ENCODE peak calls at places on chromosomes 5 and 9, in nine cellular contexts. One of them, this sample, is unnamed.

GRCh38 chr9:272251-273213 is 57.9 kb downstream of the DOCK8 start:
- DNase-seq in AG04449: no peak
- DNase-seq in WTC11: no peak
- DNase-seq in CD4-positive, alpha-beta T cell: peak
- DNase-seq in heart right ventricle: no peak
- DNase-seq in cardiac fibroblast: no peak
- DNase-seq in Peyer's patch: peak
- DNase-seq in transverse colon: peak
- DNase-seq in GM20000: peak
- DNase-seq in this sample: no peak

GRCh38 chr5:152270117-152270516 is 135.0 kb downstream of the NMUR2 start:
- DNase-seq in AG04449: no peak
- DNase-seq in WTC11: no peak
- DNase-seq in CD4-positive, alpha-beta T cell: no peak
- DNase-seq in heart right ventricle: no peak
- DNase-seq in cardiac fibroblast: no peak
- DNase-seq in Peyer's patch: no peak
- DNase-seq in transverse colon: no peak
- DNase-seq in GM20000: no peak
- DNase-seq in this sample: no peak

GRCh38 chr9:8224381-8224791 is 424.8 kb upstream of the DMAC1 start:
- DNase-seq in AG04449: no peak
- DNase-seq in WTC11: no peak
- DNase-seq in CD4-positive, alpha-beta T cell: no peak
- DNase-seq in heart right ventricle: no peak
- DNase-seq in cardiac fibroblast: no peak
- DNase-seq in Peyer's patch: no peak
- DNase-seq in transverse colon: no peak
- DNase-seq in GM20000: no peak
- DNase-seq in this sample: no peak

GRCh38 chr5:140925806-140926205 is 293 bp upstream of the PCDHAC1 start:
- DNase-seq in AG04449: no peak
- DNase-seq in WTC11: no peak
- DNase-seq in CD4-positive, alpha-beta T cell: no peak
- DNase-seq in heart right ventricle: no peak
- DNase-seq in cardiac fibroblast: no peak
- DNase-seq in Peyer's patch: no peak
- DNase-seq in transverse colon: no peak
- DNase-seq in GM20000: no peak
- DNase-seq in this sample: no peak

GRCh38 chr5:150059623-150060022 is 26.7 kb downstream of the CSF1R start:
- DNase-seq in AG04449: no peak
- DNase-seq in WTC11: no peak
- DNase-seq in CD4-positive, alpha-beta T cell: no peak
- DNase-seq in heart right ventricle: no peak
- DNase-seq in cardiac fibroblast: no peak
- DNase-seq in Peyer's patch: peak
- DNase-seq in transverse colon: no peak
- DNase-seq in GM20000: no peak
- DNase-seq in this sample: no peak

GRCh38 chr9:132806723-132807421 is 71.2 kb downstream of the AK8 start:
- DNase-seq in AG04449: no peak
- DNase-seq in WTC11: peak
- DNase-seq in CD4-positive, alpha-beta T cell: no peak
- DNase-seq in heart right ventricle: no peak
- DNase-seq in cardiac fibroblast: no peak
- DNase-seq in Peyer's patch: no peak
- DNase-seq in transverse colon: no peak
- DNase-seq in GM20000: no peak
- DNase-seq in this sample: no peak

GRCh38 chr9:130906727-130907416 is 10.3 kb upstream of the QRFP start:
- DNase-seq in AG04449: no peak
- DNase-seq in WTC11: no peak
- DNase-seq in CD4-positive, alpha-beta T cell: no peak
- DNase-seq in heart right ventricle: no peak
- DNase-seq in cardiac fibroblast: no peak
- DNase-seq in Peyer's patch: no peak
- DNase-seq in transverse colon: no peak
- DNase-seq in GM20000: no peak
- DNase-seq in this sample: no peak

GRCh38 chr5:54663876-54664275 is 146.3 kb downstream of the SNX18 start:
- DNase-seq in AG04449: peak
- DNase-seq in WTC11: no peak
- DNase-seq in CD4-positive, alpha-beta T cell: no peak
- DNase-seq in heart right ventricle: peak
- DNase-seq in cardiac fibroblast: peak
- DNase-seq in Peyer's patch: no peak
- DNase-seq in transverse colon: peak
- DNase-seq in GM20000: no peak
- DNase-seq in this sample: no peak

GRCh38 chr5:104513194-104513602 is 950.6 kb upstream of the NUDT12 start:
- DNase-seq in AG04449: no peak
- DNase-seq in WTC11: no peak
- DNase-seq in CD4-positive, alpha-beta T cell: no peak
- DNase-seq in heart right ventricle: no peak
- DNase-seq in cardiac fibroblast: peak
- DNase-seq in Peyer's patch: no peak
- DNase-seq in transverse colon: no peak
- DNase-seq in GM20000: no peak
- DNase-seq in this sample: no peak

GRCh38 chr5:135140805-135141204 is 106.8 kb upstream of the PITX1 start:
- DNase-seq in AG04449: peak
- DNase-seq in WTC11: no peak
- DNase-seq in CD4-positive, alpha-beta T cell: no peak
- DNase-seq in heart right ventricle: peak
- DNase-seq in cardiac fibroblast: peak
- DNase-seq in Peyer's patch: no peak
- DNase-seq in transverse colon: peak
- DNase-seq in GM20000: no peak
- DNase-seq in this sample: no peak

GRCh38 chr5:139637438-139638089 is 10.6 kb upstream of the CXXC5 start:
- DNase-seq in AG04449: no peak
- DNase-seq in WTC11: peak
- DNase-seq in CD4-positive, alpha-beta T cell: peak
- DNase-seq in heart right ventricle: peak
- DNase-seq in cardiac fibroblast: peak
- DNase-seq in Peyer's patch: peak
- DNase-seq in transverse colon: peak
- DNase-seq in GM20000: peak
- DNase-seq in this sample: peak

GRCh38 chr5:165714594-165714993 is 2209.2 kb downstream of the MAT2B start:
- DNase-seq in AG04449: no peak
- DNase-seq in WTC11: no peak
- DNase-seq in CD4-positive, alpha-beta T cell: no peak
- DNase-seq in heart right ventricle: no peak
- DNase-seq in cardiac fibroblast: no peak
- DNase-seq in Peyer's patch: no peak
- DNase-seq in transverse colon: no peak
- DNase-seq in GM20000: no peak
- DNase-seq in this sample: no peak

GRCh38 chr5:32833127-32833526 is 122.0 kb downstream of the NPR3 start:
- DNase-seq in AG04449: no peak
- DNase-seq in WTC11: no peak
- DNase-seq in CD4-positive, alpha-beta T cell: no peak
- DNase-seq in heart right ventricle: no peak
- DNase-seq in cardiac fibroblast: no peak
- DNase-seq in Peyer's patch: no peak
- DNase-seq in transverse colon: no peak
- DNase-seq in GM20000: no peak
- DNase-seq in this sample: no peak

GRCh38 chr5:172910828-172911627 is 48.2 kb upstream of the RPL26L1 start:
- DNase-seq in AG04449: no peak
- DNase-seq in WTC11: peak
- DNase-seq in CD4-positive, alpha-beta T cell: no peak
- DNase-seq in heart right ventricle: peak
- DNase-seq in cardiac fibroblast: peak
- DNase-seq in Peyer's patch: peak
- DNase-seq in transverse colon: peak
- DNase-seq in GM20000: peak
- DNase-seq in this sample: no peak

GRCh38 chr5:10111575-10111974 is 138.1 kb downstream of the ATPSCKMT start:
- DNase-seq in AG04449: no peak
- DNase-seq in WTC11: peak
- DNase-seq in CD4-positive, alpha-beta T cell: no peak
- DNase-seq in heart right ventricle: no peak
- DNase-seq in cardiac fibroblast: peak
- DNase-seq in Peyer's patch: no peak
- DNase-seq in transverse colon: peak
- DNase-seq in GM20000: peak
- DNase-seq in this sample: peak

GRCh38 chr5:10120934-10121333 is 128.8 kb downstream of the ATPSCKMT start:
- DNase-seq in AG04449: no peak
- DNase-seq in WTC11: no peak
- DNase-seq in CD4-positive, alpha-beta T cell: no peak
- DNase-seq in heart right ventricle: no peak
- DNase-seq in cardiac fibroblast: no peak
- DNase-seq in Peyer's patch: no peak
- DNase-seq in transverse colon: no peak
- DNase-seq in GM20000: no peak
- DNase-seq in this sample: no peak

GRCh38 chr5:10115669-10116068 is 134.0 kb downstream of the ATPSCKMT start:
- DNase-seq in AG04449: no peak
- DNase-seq in WTC11: no peak
- DNase-seq in CD4-positive, alpha-beta T cell: no peak
- DNase-seq in heart right ventricle: no peak
- DNase-seq in cardiac fibroblast: no peak
- DNase-seq in Peyer's patch: no peak
- DNase-seq in transverse colon: no peak
- DNase-seq in GM20000: no peak
- DNase-seq in this sample: no peak

GRCh38 chr5:10118150-10118549 is 131.5 kb downstream of the ATPSCKMT start:
- DNase-seq in AG04449: no peak
- DNase-seq in WTC11: no peak
- DNase-seq in CD4-positive, alpha-beta T cell: no peak
- DNase-seq in heart right ventricle: no peak
- DNase-seq in cardiac fibroblast: no peak
- DNase-seq in Peyer's patch: no peak
- DNase-seq in transverse colon: no peak
- DNase-seq in GM20000: no peak
- DNase-seq in this sample: no peak

GRCh38 chr5:10116594-10116993 is 133.1 kb downstream of the ATPSCKMT start:
- DNase-seq in AG04449: no peak
- DNase-seq in WTC11: no peak
- DNase-seq in CD4-positive, alpha-beta T cell: no peak
- DNase-seq in heart right ventricle: no peak
- DNase-seq in cardiac fibroblast: no peak
- DNase-seq in Peyer's patch: no peak
- DNase-seq in transverse colon: no peak
- DNase-seq in GM20000: no peak
- DNase-seq in this sample: no peak
- TF ChIP-seq CTCF in AG04449: no peak
- TF ChIP-seq CTCF in WTC11: no peak
- TF ChIP-seq CTCF in CD4-positive, alpha-beta T cell: no peak
- TF ChIP-seq CTCF in heart right ventricle: no peak
- TF ChIP-seq CTCF in cardiac fibroblast: no peak
- TF ChIP-seq CTCF in Peyer's patch: no peak
- TF ChIP-seq CTCF in transverse colon: no peak
- TF ChIP-seq CTCF in GM20000: no peak
- TF ChIP-seq CTCF in this sample: no peak

GRCh38 chr9:23543420-23543819 is 282.6 kb downstream of the ELAVL2 start:
- DNase-seq in AG04449: no peak
- DNase-seq in WTC11: no peak
- DNase-seq in CD4-positive, alpha-beta T cell: no peak
- DNase-seq in heart right ventricle: no peak
- DNase-seq in cardiac fibroblast: no peak
- DNase-seq in Peyer's patch: no peak
- DNase-seq in transverse colon: no peak
- DNase-seq in GM20000: no peak
- DNase-seq in this sample: no peak

GRCh38 chr9:23542438-23542837 is 283.6 kb downstream of the ELAVL2 start:
- DNase-seq in AG04449: no peak
- DNase-seq in WTC11: no peak
- DNase-seq in CD4-positive, alpha-beta T cell: no peak
- DNase-seq in heart right ventricle: no peak
- DNase-seq in cardiac fibroblast: no peak
- DNase-seq in Peyer's patch: no peak
- DNase-seq in transverse colon: no peak
- DNase-seq in GM20000: no peak
- DNase-seq in this sample: no peak

GRCh38 chr9:23542927-23543326 is 283.1 kb downstream of the ELAVL2 start:
- DNase-seq in AG04449: no peak
- DNase-seq in WTC11: no peak
- DNase-seq in CD4-positive, alpha-beta T cell: no peak
- DNase-seq in heart right ventricle: no peak
- DNase-seq in cardiac fibroblast: no peak
- DNase-seq in Peyer's patch: no peak
- DNase-seq in transverse colon: no peak
- DNase-seq in GM20000: no peak
- DNase-seq in this sample: no peak

GRCh38 chr9:23541976-23542375 is 284.1 kb downstream of the ELAVL2 start:
- DNase-seq in AG04449: no peak
- DNase-seq in WTC11: no peak
- DNase-seq in CD4-positive, alpha-beta T cell: no peak
- DNase-seq in heart right ventricle: no peak
- DNase-seq in cardiac fibroblast: no peak
- DNase-seq in Peyer's patch: no peak
- DNase-seq in transverse colon: no peak
- DNase-seq in GM20000: no peak
- DNase-seq in this sample: no peak

GRCh38 chr9:23545728-23546127 is 280.3 kb downstream of the ELAVL2 start:
- DNase-seq in AG04449: no peak
- DNase-seq in WTC11: no peak
- DNase-seq in CD4-positive, alpha-beta T cell: no peak
- DNase-seq in heart right ventricle: no peak
- DNase-seq in cardiac fibroblast: no peak
- DNase-seq in Peyer's patch: no peak
- DNase-seq in transverse colon: no peak
- DNase-seq in GM20000: no peak
- DNase-seq in this sample: no peak
- TF ChIP-seq CTCF in AG04449: no peak
- TF ChIP-seq CTCF in WTC11: no peak
- TF ChIP-seq CTCF in CD4-positive, alpha-beta T cell: no peak
- TF ChIP-seq CTCF in heart right ventricle: no peak
- TF ChIP-seq CTCF in cardiac fibroblast: no peak
- TF ChIP-seq CTCF in Peyer's patch: no peak
- TF ChIP-seq CTCF in transverse colon: no peak
- TF ChIP-seq CTCF in GM20000: no peak
- TF ChIP-seq CTCF in this sample: no peak

GRCh38 chr5:53080271-53080670 is 29.3 kb downstream of the MOCS2 start:
- DNase-seq in AG04449: no peak
- DNase-seq in WTC11: no peak
- DNase-seq in CD4-positive, alpha-beta T cell: no peak
- DNase-seq in heart right ventricle: no peak
- DNase-seq in cardiac fibroblast: no peak
- DNase-seq in Peyer's patch: no peak
- DNase-seq in transverse colon: no peak
- DNase-seq in GM20000: no peak
- DNase-seq in this sample: no peak
- TF ChIP-seq CTCF in AG04449: no peak
- TF ChIP-seq CTCF in WTC11: no peak
- TF ChIP-seq CTCF in CD4-positive, alpha-beta T cell: no peak
- TF ChIP-seq CTCF in heart right ventricle: no peak
- TF ChIP-seq CTCF in cardiac fibroblast: no peak
- TF ChIP-seq CTCF in Peyer's patch: no peak
- TF ChIP-seq CTCF in transverse colon: no peak
- TF ChIP-seq CTCF in GM20000: no peak
- TF ChIP-seq CTCF in this sample: no peak

DNA sequence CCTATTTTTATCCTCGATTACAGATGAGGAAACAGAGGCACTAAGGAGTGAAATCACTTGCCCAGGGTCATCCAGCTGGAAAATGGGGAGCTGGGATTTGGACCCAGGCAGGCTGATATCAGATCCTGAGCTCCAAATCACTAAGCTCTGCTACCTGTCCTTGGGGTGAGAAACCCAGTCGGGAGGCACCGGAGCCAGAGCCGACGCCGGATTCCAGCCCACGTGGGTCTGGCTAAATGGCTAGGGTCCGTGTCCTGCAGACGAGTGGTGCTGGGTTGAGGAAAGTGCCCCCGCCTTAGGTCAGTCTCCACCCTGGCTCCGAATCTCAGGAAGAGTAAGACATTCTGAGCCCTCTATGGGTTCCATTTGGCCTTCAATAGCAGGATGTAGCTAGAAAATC is 61.3 kb upstream of the GGTA1 start:
- DNase-seq in AG04449: no peak
- DNase-seq in WTC11: no peak
- DNase-seq in CD4-positive, alpha-beta T cell: no peak
- DNase-seq in heart right ventricle: no peak
- DNase-seq in cardiac fibroblast: no peak
- DNase-seq in Peyer's patch: no peak
- DNase-seq in transverse colon: no peak
- DNase-seq in GM20000: no peak
- DNase-seq in this sample: no peak
- TF ChIP-seq CTCF in AG04449: no peak
- TF ChIP-seq CTCF in WTC11: no peak
- TF ChIP-seq CTCF in CD4-positive, alpha-beta T cell: no peak
- TF ChIP-seq CTCF in heart right ventricle: no peak
- TF ChIP-seq CTCF in cardiac fibroblast: no peak
- TF ChIP-seq CTCF in Peyer's patch: no peak
- TF ChIP-seq CTCF in transverse colon: no peak
- TF ChIP-seq CTCF in GM20000: no peak
- TF ChIP-seq CTCF in this sample: no peak

This sample was measured in D721Med.